ENCODE peak calls at places on chromosomes 13 and 19, in seven cellular contexts. M, C, O, B, K, A and Q are unnamed samples.

GRCh38 chr13:37109080-37109678 is 3.7 kb upstream of the CSNK1A1L start:
- DNase-seq in B (no peak), O (peak), M (no peak), C (no peak), K (no peak), A (no peak), Q (no peak)

GRCh38 chr13:70108276-70108845 is at the start of gene KLHL1:
- DNase-seq in A (no peak), M (no peak), K (no peak), B (no peak), O (no peak), C (no peak), Q (no peak)

GRCh38 chr19:10885241-10886169 is 14.2 kb downstream of the CARM1 start:
- DNase-seq in B (no peak), A (no peak), C (no peak), O (no peak), K (no peak), M (no peak), Q (no peak)

GRCh38 chr13:44967656-44968451 is 21.4 kb downstream of the NUFIP1 start:
- DNase-seq in K (peak), B (no peak), M (no peak), A (no peak), C (no peak), O (no peak), Q (no peak)

GRCh38 chr13:30450066-30450465 is 15.7 kb downstream of the HMGB1 start:
- DNase-seq in C (no peak), B (no peak), K (no peak), A (no peak), O (no peak), M (no peak), Q (no peak)

GRCh38 chr13:100090861-100091260 is 2.0 kb downstream of the PCCA start:
- DNase-seq in M (no peak), A (no peak), C (no peak), O (no peak), K (no peak), B (no peak), Q (no peak)

GRCh38 chr13:109140777-109141354 is 511.5 kb downstream of the MYO16 start:
- DNase-seq in C (no peak), A (no peak), K (no peak), M (no peak), B (no peak), O (no peak), Q (no peak)

GRCh38 chr13:79442706-79443105 is 36.7 kb upstream of the RBM26 start:
- DNase-seq in C (no peak), M (no peak), A (no peak), K (no peak), O (no peak), B (no peak), Q (no peak)

GRCh38 chr13:50810998-50811397 is 32.5 kb downstream of the DLEU7 start:
- DNase-seq in C (no peak), B (no peak), O (no peak), K (no peak), A (no peak), M (no peak), Q (no peak)

DNA sequence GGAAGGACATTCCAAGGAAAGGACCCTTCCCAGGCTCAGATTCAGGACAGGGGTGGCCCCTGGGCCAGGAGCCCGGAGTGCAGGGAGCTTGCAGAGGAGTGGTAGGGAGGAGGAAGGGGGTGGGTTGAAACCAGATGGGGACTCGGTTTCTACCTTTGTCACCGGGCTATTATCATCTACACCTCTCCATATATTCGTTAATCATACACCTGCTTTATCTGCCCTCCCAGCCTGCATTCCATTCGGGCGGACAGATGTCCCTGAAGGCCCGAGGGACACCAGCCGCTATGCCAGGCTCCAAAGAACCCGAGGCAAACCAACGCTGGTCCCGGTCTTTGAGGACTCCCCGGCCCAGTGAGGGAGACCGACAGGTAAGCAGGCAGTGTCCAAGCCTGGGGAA is 15.5 kb upstream of the MYH14 start:
- DNase-seq in B (no peak), O (no peak), K (no peak), C (no peak), M (no peak), A (no peak), Q (no peak)
- TF ChIP-seq POLR2A in B (no peak), O (no peak), K (no peak), C (no peak), M (no peak), A (no peak), Q (no peak)

DNA sequence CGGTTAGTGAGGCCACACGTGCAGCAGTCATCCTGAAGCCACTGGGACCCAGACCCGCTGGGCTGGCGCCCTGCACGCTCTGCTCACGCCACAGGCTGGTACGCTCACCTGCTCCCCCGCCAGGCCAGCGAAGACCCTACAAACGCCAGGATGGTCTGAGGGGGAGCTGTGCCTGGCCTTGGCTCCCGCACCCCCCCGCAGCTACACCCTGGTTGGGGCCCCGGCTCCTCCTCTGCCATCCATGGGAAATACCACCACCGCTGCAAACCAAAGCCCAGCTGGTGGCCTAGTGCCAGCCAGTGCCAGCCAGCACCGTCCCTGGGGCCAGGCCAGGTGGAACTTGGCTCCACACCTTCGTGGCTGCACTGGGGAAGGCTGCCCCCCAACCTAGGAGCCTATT is 23.3 kb upstream of the CACTIN start:
- DNase-seq in A (no peak), C (no peak), B (no peak), K (no peak), O (no peak), M (peak), Q (no peak)
- TF ChIP-seq CTCF in A (no peak), C (no peak), B (no peak), K (no peak), O (no peak), M (no peak), Q (no peak)

DNA sequence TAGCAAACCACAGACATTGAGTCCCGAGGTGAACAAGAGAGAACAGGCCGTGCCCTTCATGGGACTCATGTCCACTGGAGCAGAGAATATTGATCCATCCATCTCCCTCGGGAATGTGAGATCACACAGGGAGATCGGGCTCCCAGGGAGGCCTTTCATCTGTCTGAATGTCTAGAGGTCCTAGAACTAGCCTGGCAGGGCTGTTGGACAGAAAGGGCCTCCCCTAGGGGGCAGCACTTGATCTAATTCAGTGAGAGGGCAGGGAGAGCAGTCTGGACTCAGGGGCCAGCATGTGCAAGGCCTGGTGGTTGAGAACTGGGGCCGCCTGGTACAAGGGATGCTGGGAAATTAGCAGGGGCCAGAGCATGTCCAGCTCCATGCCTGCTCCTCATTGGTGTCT is 4.3 kb downstream of the RUVBL2 start:
- DNase-seq in B (peak), K (peak), C (no peak), O (no peak), M (peak), A (peak), Q (no peak)
- TF ChIP-seq POLR2A in B (no peak), K (no peak), C (no peak), O (no peak), M (no peak), A (no peak), Q (no peak)

GRCh38 chr19:13579388-13580060 is 73.2 kb upstream of the CACNA1A start:
- DNase-seq in O (no peak), K (no peak), B (no peak), A (no peak), M (no peak), C (no peak), Q (no peak)

GRCh38 chr19:13576726-13577125 is 70.4 kb upstream of the CACNA1A start:
- DNase-seq in A (no peak), K (no peak), C (no peak), M (no peak), O (no peak), B (no peak), Q (no peak)

GRCh38 chr19:13573268-13573667 is 67.0 kb upstream of the CACNA1A start:
- DNase-seq in M (no peak), O (no peak), A (no peak), C (no peak), B (no peak), K (no peak), Q (no peak)

GRCh38 chr19:13574933-13575332 is 68.7 kb upstream of the CACNA1A start:
- DNase-seq in M (no peak), A (no peak), K (no peak), C (no peak), B (no peak), O (no peak), Q (no peak)
- TF ChIP-seq CTCF in M (no peak), A (no peak), K (no peak), C (no peak), B (no peak), O (no peak), Q (no peak)

GRCh38 chr13:113897161-113897560 is 33.3 kb upstream of the GAS6 start:
- DNase-seq in K (no peak), M (no peak), O (peak), B (no peak), A (no peak), C (no peak), Q (no peak)
- TF ChIP-seq POLR2A in K (no peak), M (no peak), O (no peak), B (no peak), A (no peak), C (no peak), Q (no peak)